ENCODE peak calls at places on chromosomes 13 and 19, in six cellular contexts. One of them, this sample, is unnamed.

GRCh38 chr13:44903596-44903995 is 85.7 kb downstream of the NUFIP1 start:
- DNase-seq in stimulated activated CD4-positive, alpha-beta T cell treated with anti-CD3 and anti-CD28 coated beads, Interleukin-1b, Interleukin-23, amount 100 ng/mL, for 1 hour: no peak
- DNase-seq in IMR-90: peak
- DNase-seq in pulmonary artery endothelial cell: no peak
- DNase-seq in iPS DF 6.9: no peak
- DNase-seq in stimulated activated CD8-positive, alpha-beta memory T cell treated with anti-CD3 and anti-CD28 coated beads, Interleukin-7, amount 100 ng/mL, for 1 hour: no peak
- DNase-seq in this sample: no peak

GRCh38 chr19:35908977-35909683 is 1.0 kb upstream of the TYROBP start:
- DNase-seq in iPS DF 6.9: no peak
- DNase-seq in stimulated activated CD4-positive, alpha-beta T cell treated with anti-CD3 and anti-CD28 coated beads, Interleukin-1b, Interleukin-23, amount 100 ng/mL, for 1 hour: no peak
- DNase-seq in pulmonary artery endothelial cell: no peak
- DNase-seq in IMR-90: no peak
- DNase-seq in stimulated activated CD8-positive, alpha-beta memory T cell treated with anti-CD3 and anti-CD28 coated beads, Interleukin-7, amount 100 ng/mL, for 1 hour: no peak
- DNase-seq in this sample: no peak

GRCh38 chr19:40642757-40643325 is 41.7 kb downstream of the LTBP4 start:
- DNase-seq in pulmonary artery endothelial cell: no peak
- DNase-seq in iPS DF 6.9: no peak
- DNase-seq in IMR-90: no peak
- DNase-seq in stimulated activated CD4-positive, alpha-beta T cell treated with anti-CD3 and anti-CD28 coated beads, Interleukin-1b, Interleukin-23, amount 100 ng/mL, for 1 hour: no peak
- DNase-seq in stimulated activated CD8-positive, alpha-beta memory T cell treated with anti-CD3 and anti-CD28 coated beads, Interleukin-7, amount 100 ng/mL, for 1 hour: no peak
- DNase-seq in this sample: no peak

GRCh38 chr19:19460258-19460731 is 54.8 kb downstream of the GATAD2A start:
- DNase-seq in stimulated activated CD8-positive, alpha-beta memory T cell treated with anti-CD3 and anti-CD28 coated beads, Interleukin-7, amount 100 ng/mL, for 1 hour: no peak
- DNase-seq in pulmonary artery endothelial cell: no peak
- DNase-seq in iPS DF 6.9: no peak
- DNase-seq in stimulated activated CD4-positive, alpha-beta T cell treated with anti-CD3 and anti-CD28 coated beads, Interleukin-1b, Interleukin-23, amount 100 ng/mL, for 1 hour: no peak
- DNase-seq in IMR-90: peak
- DNase-seq in this sample: no peak

GRCh38 chr19:20640545-20640944 is 20.8 kb downstream of the ZNF626 start:
- DNase-seq in pulmonary artery endothelial cell: no peak
- DNase-seq in iPS DF 6.9: no peak
- DNase-seq in stimulated activated CD8-positive, alpha-beta memory T cell treated with anti-CD3 and anti-CD28 coated beads, Interleukin-7, amount 100 ng/mL, for 1 hour: no peak
- DNase-seq in IMR-90: no peak
- DNase-seq in stimulated activated CD4-positive, alpha-beta T cell treated with anti-CD3 and anti-CD28 coated beads, Interleukin-1b, Interleukin-23, amount 100 ng/mL, for 1 hour: no peak
- DNase-seq in this sample: no peak

GRCh38 chr19:18504886-18505610 is 16.8 kb downstream of the ELL start:
- DNase-seq in stimulated activated CD4-positive, alpha-beta T cell treated with anti-CD3 and anti-CD28 coated beads, Interleukin-1b, Interleukin-23, amount 100 ng/mL, for 1 hour: no peak
- DNase-seq in stimulated activated CD8-positive, alpha-beta memory T cell treated with anti-CD3 and anti-CD28 coated beads, Interleukin-7, amount 100 ng/mL, for 1 hour: no peak
- DNase-seq in iPS DF 6.9: no peak
- DNase-seq in IMR-90: no peak
- DNase-seq in pulmonary artery endothelial cell: no peak
- DNase-seq in this sample: peak

GRCh38 chr19:33438016-33438671 is 64.6 kb downstream of the CEBPG start:
- DNase-seq in stimulated activated CD4-positive, alpha-beta T cell treated with anti-CD3 and anti-CD28 coated beads, Interleukin-1b, Interleukin-23, amount 100 ng/mL, for 1 hour: no peak
- DNase-seq in stimulated activated CD8-positive, alpha-beta memory T cell treated with anti-CD3 and anti-CD28 coated beads, Interleukin-7, amount 100 ng/mL, for 1 hour: no peak
- DNase-seq in IMR-90: peak
- DNase-seq in pulmonary artery endothelial cell: no peak
- DNase-seq in iPS DF 6.9: no peak
- DNase-seq in this sample: peak

GRCh38 chr13:72109863-72110262 is 242.9 kb upstream of the DACH1 start:
- DNase-seq in stimulated activated CD8-positive, alpha-beta memory T cell treated with anti-CD3 and anti-CD28 coated beads, Interleukin-7, amount 100 ng/mL, for 1 hour: no peak
- DNase-seq in IMR-90: no peak
- DNase-seq in iPS DF 6.9: no peak
- DNase-seq in stimulated activated CD4-positive, alpha-beta T cell treated with anti-CD3 and anti-CD28 coated beads, Interleukin-1b, Interleukin-23, amount 100 ng/mL, for 1 hour: no peak
- DNase-seq in pulmonary artery endothelial cell: no peak
- DNase-seq in this sample: no peak

GRCh38 chr13:38582133-38582532 is 104.7 kb upstream of the FREM2 start:
- DNase-seq in iPS DF 6.9: no peak
- DNase-seq in IMR-90: peak
- DNase-seq in pulmonary artery endothelial cell: peak
- DNase-seq in stimulated activated CD8-positive, alpha-beta memory T cell treated with anti-CD3 and anti-CD28 coated beads, Interleukin-7, amount 100 ng/mL, for 1 hour: no peak
- DNase-seq in stimulated activated CD4-positive, alpha-beta T cell treated with anti-CD3 and anti-CD28 coated beads, Interleukin-1b, Interleukin-23, amount 100 ng/mL, for 1 hour: no peak
- DNase-seq in this sample: peak

GRCh38 chr19:46408611-46409039 is 4.7 kb downstream of the CCDC8 start:
- DNase-seq in stimulated activated CD4-positive, alpha-beta T cell treated with anti-CD3 and anti-CD28 coated beads, Interleukin-1b, Interleukin-23, amount 100 ng/mL, for 1 hour: no peak
- DNase-seq in iPS DF 6.9: no peak
- DNase-seq in pulmonary artery endothelial cell: no peak
- DNase-seq in IMR-90: peak
- DNase-seq in stimulated activated CD8-positive, alpha-beta memory T cell treated with anti-CD3 and anti-CD28 coated beads, Interleukin-7, amount 100 ng/mL, for 1 hour: no peak
- DNase-seq in this sample: no peak

GRCh38 chr13:95349267-95349666 is 48.0 kb upstream of the ABCC4 start:
- DNase-seq in IMR-90: peak
- DNase-seq in iPS DF 6.9: no peak
- DNase-seq in stimulated activated CD8-positive, alpha-beta memory T cell treated with anti-CD3 and anti-CD28 coated beads, Interleukin-7, amount 100 ng/mL, for 1 hour: no peak
- DNase-seq in stimulated activated CD4-positive, alpha-beta T cell treated with anti-CD3 and anti-CD28 coated beads, Interleukin-1b, Interleukin-23, amount 100 ng/mL, for 1 hour: no peak
- DNase-seq in pulmonary artery endothelial cell: no peak
- DNase-seq in this sample: no peak

GRCh38 chr13:72412481-72412880 is 314.9 kb downstream of the MZT1 start:
- DNase-seq in IMR-90: no peak
- DNase-seq in stimulated activated CD4-positive, alpha-beta T cell treated with anti-CD3 and anti-CD28 coated beads, Interleukin-1b, Interleukin-23, amount 100 ng/mL, for 1 hour: no peak
- DNase-seq in iPS DF 6.9: no peak
- DNase-seq in pulmonary artery endothelial cell: no peak
- DNase-seq in stimulated activated CD8-positive, alpha-beta memory T cell treated with anti-CD3 and anti-CD28 coated beads, Interleukin-7, amount 100 ng/mL, for 1 hour: no peak
- DNase-seq in this sample: no peak

GRCh38 chr13:48500652-48501197 is 32.2 kb downstream of the RCBTB2 start:
- DNase-seq in stimulated activated CD4-positive, alpha-beta T cell treated with anti-CD3 and anti-CD28 coated beads, Interleukin-1b, Interleukin-23, amount 100 ng/mL, for 1 hour: no peak
- DNase-seq in IMR-90: peak
- DNase-seq in stimulated activated CD8-positive, alpha-beta memory T cell treated with anti-CD3 and anti-CD28 coated beads, Interleukin-7, amount 100 ng/mL, for 1 hour: no peak
- DNase-seq in iPS DF 6.9: no peak
- DNase-seq in pulmonary artery endothelial cell: no peak
- DNase-seq in this sample: no peak

GRCh38 chr19:43545276-43545675 is 12.3 kb downstream of the ZNF575 start:
- DNase-seq in stimulated activated CD4-positive, alpha-beta T cell treated with anti-CD3 and anti-CD28 coated beads, Interleukin-1b, Interleukin-23, amount 100 ng/mL, for 1 hour: no peak
- DNase-seq in IMR-90: no peak
- DNase-seq in stimulated activated CD8-positive, alpha-beta memory T cell treated with anti-CD3 and anti-CD28 coated beads, Interleukin-7, amount 100 ng/mL, for 1 hour: no peak
- DNase-seq in iPS DF 6.9: no peak
- DNase-seq in pulmonary artery endothelial cell: no peak
- DNase-seq in this sample: no peak

GRCh38 chr13:105597573-105597972 is 937.9 kb downstream of the EFNB2 start:
- DNase-seq in stimulated activated CD4-positive, alpha-beta T cell treated with anti-CD3 and anti-CD28 coated beads, Interleukin-1b, Interleukin-23, amount 100 ng/mL, for 1 hour: no peak
- DNase-seq in pulmonary artery endothelial cell: no peak
- DNase-seq in iPS DF 6.9: no peak
- DNase-seq in stimulated activated CD8-positive, alpha-beta memory T cell treated with anti-CD3 and anti-CD28 coated beads, Interleukin-7, amount 100 ng/mL, for 1 hour: no peak
- DNase-seq in IMR-90: no peak
- DNase-seq in this sample: no peak

GRCh38 chr19:5891572-5891937 is 12.0 kb downstream of the NDUFA11 start:
- DNase-seq in pulmonary artery endothelial cell: no peak
- DNase-seq in iPS DF 6.9: no peak
- DNase-seq in stimulated activated CD4-positive, alpha-beta T cell treated with anti-CD3 and anti-CD28 coated beads, Interleukin-1b, Interleukin-23, amount 100 ng/mL, for 1 hour: no peak
- DNase-seq in IMR-90: no peak
- DNase-seq in stimulated activated CD8-positive, alpha-beta memory T cell treated with anti-CD3 and anti-CD28 coated beads, Interleukin-7, amount 100 ng/mL, for 1 hour: no peak
- DNase-seq in this sample: no peak

GRCh38 chr13:40208517-40208916 is 457.9 kb downstream of the FOXO1 start:
- DNase-seq in stimulated activated CD4-positive, alpha-beta T cell treated with anti-CD3 and anti-CD28 coated beads, Interleukin-1b, Interleukin-23, amount 100 ng/mL, for 1 hour: no peak
- DNase-seq in iPS DF 6.9: no peak
- DNase-seq in IMR-90: no peak
- DNase-seq in stimulated activated CD8-positive, alpha-beta memory T cell treated with anti-CD3 and anti-CD28 coated beads, Interleukin-7, amount 100 ng/mL, for 1 hour: no peak
- DNase-seq in pulmonary artery endothelial cell: no peak
- DNase-seq in this sample: no peak

This sample was measured in G401.